ENCODE peak calls at places on chromosomes 11 and 22, in nine cellular contexts. Y is fibroblast of lung, X is left lung, P is MG63, H is uterus, I is IMR-90, B is aorta, W is endothelial cell of umbilical vein, T is adipocyte. J is an unnamed sample.

GRCh38 chr11:83573097-83573496 is 286.9 kb upstream of the CCDC90B start:
- DNase-seq in Y (peak; percentile 78), X (no peak), P (no peak), H (no peak), I (peak; percentile 77), B (no peak), W (no peak), T (peak; percentile 2), J (peak; percentile 31)

GRCh38 chr11:98047647-98048046 is 973.1 kb upstream of the CNTN5 start:
- DNase-seq in Y (no peak), X (no peak), P (no peak), H (no peak), I (no peak), B (no peak), W (no peak), T (no peak), J (no peak)

GRCh38 chr22:41030891-41031290 is 61.5 kb upstream of the EP300 start:
- DNase-seq in Y (peak; percentile 55), X (no peak), P (peak; percentile 44), H (no peak), I (peak; percentile 63), B (no peak), W (no peak), T (peak; percentile 42), J (no peak)

GRCh38 chr11:117481036-117481435 is 153.4 kb downstream of the CEP164 start:
- DNase-seq in Y (no peak), X (peak; percentile 31), P (no peak), H (no peak), I (no peak), B (no peak), W (no peak), T (no peak), J (no peak)

GRCh38 chr11:96342131-96342970 is 644 bp downstream of the MAML2 start:
- DNase-seq in Y (peak; percentile 55), X (no peak), P (no peak), H (no peak), I (no peak), B (no peak), W (peak; percentile 45), T (peak; percentile 60), J (peak; percentile 45)

GRCh38 chr22:35454416-35455054 is 54.6 kb downstream of the MCM5 start:
- DNase-seq in Y (peak; percentile 28), X (peak; percentile 10), P (no peak), H (no peak), I (no peak), B (no peak), W (no peak), T (no peak), J (no peak)

GRCh38 chr11:86370922-86371614 is 3.6 kb upstream of the CCDC81 start:
- DNase-seq in Y (peak; percentile 50), X (no peak), P (no peak), H (no peak), I (peak; percentile 40), B (no peak), W (peak; percentile 67), T (peak; percentile 47), J (no peak)

GRCh38 chr11:721347-721912 is 15.4 kb downstream of the EPS8L2 start:
- DNase-seq in Y (no peak), X (peak; percentile 80), P (no peak), H (no peak), I (no peak), B (no peak), W (no peak), T (no peak), J (no peak)

GRCh38 chr11:78030429-78031325 is 7.6 kb upstream of the KCTD14 start:
- DNase-seq in Y (peak; percentile 78), X (peak; percentile 85), P (peak; percentile 87), H (no peak), I (peak; percentile 50), B (peak; percentile 82), W (peak; percentile 96), T (peak; percentile 72), J (peak; percentile 53)

GRCh38 chr22:33539902-33540751 is 380.1 kb downstream of the LARGE1 start:
- DNase-seq in Y (peak; percentile 12), X (no peak), P (peak; percentile 93), H (peak; percentile 74), I (peak; percentile 5), B (peak; percentile 78), W (no peak), T (no peak), J (peak; percentile 72)

GRCh38 chr22:33539202-33539901 is 380.9 kb downstream of the LARGE1 start:
- DNase-seq in Y (no peak), X (no peak), P (no peak), H (no peak), I (no peak), B (no peak), W (no peak), T (no peak), J (no peak)

GRCh38 chr22:33542153-33542552 is 378.1 kb downstream of the LARGE1 start:
- DNase-seq in Y (no peak), X (no peak), P (no peak), H (peak; percentile 36), I (no peak), B (no peak), W (no peak), T (no peak), J (no peak)

GRCh38 chr22:33542722-33543121 is 377.6 kb downstream of the LARGE1 start:
- DNase-seq in Y (no peak), X (no peak), P (no peak), H (no peak), I (no peak), B (no peak), W (no peak), T (no peak), J (peak; percentile 6)

DNA sequence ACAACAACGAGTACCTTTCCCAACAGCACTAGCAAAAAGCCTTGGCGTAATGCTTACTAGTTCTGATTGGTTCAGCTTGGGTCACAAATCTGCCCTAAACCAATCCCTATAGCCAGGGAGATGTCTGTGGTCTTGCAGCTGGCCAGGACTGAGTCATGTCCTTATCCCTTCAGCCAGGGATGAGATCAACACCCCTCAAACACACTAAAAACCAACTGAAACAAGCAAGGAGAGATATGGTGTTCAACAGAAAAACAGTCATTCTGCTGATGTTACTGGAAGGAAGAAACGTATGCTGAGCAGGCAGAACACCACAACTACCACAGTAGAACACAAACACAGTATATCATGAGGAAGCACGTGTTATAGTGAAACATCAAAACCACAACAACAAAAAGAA is 375.6 kb downstream of the LARGE1 start:
- DNase-seq in Y (peak; percentile 27), X (no peak), P (peak; percentile 31), H (no peak), I (peak; percentile 72), B (no peak), W (no peak), T (no peak), J (no peak)
- H3K27me3 ChIP-seq in Y (no peaks in the 10 kb centered on the region), X (no peaks in the 10 kb centered on the region), P (no peaks in the 10 kb centered on the region), H (no peaks in the 10 kb centered on the region), I (no peaks in the 10 kb centered on the region), B (no peaks in the 10 kb centered on the region), W (no peaks in the 10 kb centered on the region), T (no peaks in the 10 kb centered on the region), J (no peaks in the 10 kb centered on the region)

DNA sequence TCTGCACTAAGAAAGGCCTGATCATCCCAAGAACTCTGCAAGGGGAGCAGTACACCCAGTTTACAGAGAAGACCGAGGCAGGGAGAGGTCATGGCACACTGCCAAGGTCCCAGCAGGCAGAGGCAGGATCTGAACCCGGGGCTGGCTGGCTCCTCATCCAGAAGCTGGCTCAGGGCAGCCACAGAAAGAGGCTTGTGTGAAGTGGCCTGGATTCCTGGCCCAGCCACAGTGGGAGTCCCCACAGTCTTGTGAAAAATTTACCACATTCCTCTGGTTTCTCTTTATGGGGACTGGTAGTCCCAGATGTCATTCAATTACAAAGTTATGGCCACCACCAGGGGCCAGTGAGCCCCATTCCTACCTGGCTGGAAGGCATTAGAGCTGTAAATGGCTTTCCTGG is 440.5 kb downstream of the MIAT start:
- DNase-seq in Y (no peak), X (no peak), P (no peak), H (no peak), I (no peak), B (no peak), W (no peak), T (no peak), J (no peak)
- H3K27me3 ChIP-seq in Y (peaks cover 36% of the 10 kb centered on the region), X (peaks cover 10% of the 10 kb centered on the region), P (no peaks in the 10 kb centered on the region), H (no peaks in the 10 kb centered on the region), I (peaks cover 55% of the 10 kb centered on the region), B (no peaks in the 10 kb centered on the region), W (peaks cover 11% of the 10 kb centered on the region), T (peaks cover 36% of the 10 kb centered on the region), J (no peaks in the 10 kb centered on the region)

DNA sequence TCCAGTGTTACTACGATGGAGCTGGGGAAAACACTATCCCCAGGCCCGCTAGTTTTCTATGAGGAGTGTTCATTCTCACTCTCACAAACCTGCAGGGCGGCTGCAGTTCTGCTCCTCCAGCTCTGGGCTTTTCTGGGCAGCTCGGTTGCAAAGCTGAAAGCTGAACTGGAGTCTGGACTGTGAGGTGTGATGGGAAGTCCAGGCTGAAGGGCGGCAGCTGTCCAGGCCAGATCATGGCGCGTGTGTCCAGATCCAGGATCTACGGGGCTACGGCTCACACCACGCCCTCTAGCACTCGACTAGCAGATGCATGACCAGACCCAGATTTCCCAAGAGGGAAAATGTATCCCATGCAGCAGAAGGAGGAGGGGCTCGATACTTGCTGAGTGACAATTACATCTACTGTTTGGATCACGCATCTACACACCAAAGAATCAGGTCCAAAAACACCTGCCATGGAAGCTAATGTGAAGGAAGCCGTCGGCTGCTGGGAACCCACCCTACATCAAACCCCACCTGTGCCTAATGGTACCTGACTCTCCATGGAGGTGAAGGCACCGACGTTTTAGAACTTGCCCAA is 555.0 kb downstream of the BRD1 start:
- DNase-seq in Y (no peak), X (no peak), P (no peak), H (no peak), I (no peak), B (peak; percentile 61), W (no peak), T (no peak), J (no peak)
- H3K27me3 ChIP-seq in Y (no peaks in the 10 kb centered on the region), X (no peaks in the 10 kb centered on the region), P (peaks cover 13% of the 10 kb centered on the region), H (no peaks in the 10 kb centered on the region), I (no peaks in the 10 kb centered on the region), B (no peaks in the 10 kb centered on the region), W (no peaks in the 10 kb centered on the region), T (peaks cover 3% of the 10 kb centered on the region), J (no peaks in the 10 kb centered on the region)

GRCh38 chr22:46935506-46936377 is 173.3 kb downstream of the TBC1D22A start:
- DNase-seq in Y (no peak), X (no peak), P (no peak), H (no peak), I (no peak), B (peak; percentile 54), W (no peak), T (no peak), J (peak; percentile 99)
- H3K27me3 ChIP-seq in Y (no peaks in the 10 kb centered on the region), X (no peaks in the 10 kb centered on the region), P (no peaks in the 10 kb centered on the region), H (no peaks in the 10 kb centered on the region), I (no peaks in the 10 kb centered on the region), B (no peaks in the 10 kb centered on the region), W (no peaks in the 10 kb centered on the region), T (no peaks in the 10 kb centered on the region), J (no peaks in the 10 kb centered on the region)

DNA sequence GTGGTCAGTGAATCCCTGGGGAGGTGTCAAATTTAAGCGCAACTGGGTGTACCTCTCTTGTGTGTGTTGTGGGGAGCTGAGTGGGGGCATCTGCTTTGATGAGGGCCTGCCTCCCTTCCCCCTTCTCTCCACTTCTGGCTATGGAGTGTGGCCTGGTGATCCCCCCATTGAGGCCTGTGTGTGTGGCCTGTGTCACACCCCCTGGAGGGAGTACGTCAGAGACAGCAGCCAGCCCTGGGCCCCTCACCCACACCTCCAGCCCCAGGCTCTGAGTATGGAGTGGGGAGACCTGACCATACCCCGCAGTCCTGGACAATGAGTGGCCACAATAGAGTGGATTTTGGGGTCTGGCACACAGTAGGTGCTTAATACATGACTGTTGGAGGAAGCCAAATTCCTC is 51.4 kb upstream of the EIF3D start:
- DNase-seq in Y (no peak), X (no peak), P (no peak), H (no peak), I (no peak), B (peak; percentile 68), W (no peak), T (no peak), J (no peak)
- H3K27me3 ChIP-seq in Y (peaks cover 8% of the 10 kb centered on the region), X (no peaks in the 10 kb centered on the region), P (peaks cover 2% of the 10 kb centered on the region), H (no peaks in the 10 kb centered on the region), I (peaks cover 59% of the 10 kb centered on the region), B (no peaks in the 10 kb centered on the region), W (no peaks in the 10 kb centered on the region), T (peaks cover 42% of the 10 kb centered on the region), J (no peaks in the 10 kb centered on the region)